ENCODE peak calls at places on chromosome X, in seven cellular contexts. One of them, this sample, is unnamed.

GRCh38 chrX:96314974-96315373 is 369.7 kb upstream of the DIAPH2 start:
- DNase-seq in activated T-cell treated with anti-CD3 and anti-CD28 coated beads, Interleukin-2, amount 50 U/mL, for 72 hours: no peak
- DNase-seq in HTR-8/SVneo: no peak
- DNase-seq in sciatic nerve: no peak
- DNase-seq in RKO: peak; percentile 93
- DNase-seq in cardiac fibroblast: peak; percentile 0
- DNase-seq in activated CD4-positive, alpha-beta T cell treated with anti-CD3 and anti-CD28 coated beads, Interleukin-2, amount 50 U/mL, for 1 hour: no peak
- DNase-seq in this sample: peak; percentile 3

GRCh38 chrX:96563663-96564062 is 121.0 kb upstream of the DIAPH2 start:
- DNase-seq in cardiac fibroblast: peak; percentile 81
- DNase-seq in HTR-8/SVneo: no peak
- DNase-seq in activated T-cell treated with anti-CD3 and anti-CD28 coated beads, Interleukin-2, amount 50 U/mL, for 72 hours: no peak
- DNase-seq in activated CD4-positive, alpha-beta T cell treated with anti-CD3 and anti-CD28 coated beads, Interleukin-2, amount 50 U/mL, for 1 hour: no peak
- DNase-seq in sciatic nerve: no peak
- DNase-seq in RKO: no peak
- DNase-seq in this sample: no peak

GRCh38 chrX:78658851-78659744 is at the start of gene RTL3:
- DNase-seq in RKO: no peak
- DNase-seq in activated T-cell treated with anti-CD3 and anti-CD28 coated beads, Interleukin-2, amount 50 U/mL, for 72 hours: no peak
- DNase-seq in activated CD4-positive, alpha-beta T cell treated with anti-CD3 and anti-CD28 coated beads, Interleukin-2, amount 50 U/mL, for 1 hour: no peak
- DNase-seq in HTR-8/SVneo: peak; percentile 28
- DNase-seq in cardiac fibroblast: peak; percentile 72
- DNase-seq in sciatic nerve: no peak
- DNase-seq in this sample: no peak

GRCh38 chrX:7378406-7378805 is 230.5 kb upstream of the PUDP start:
- DNase-seq in sciatic nerve: no peak
- DNase-seq in RKO: no peak
- DNase-seq in activated T-cell treated with anti-CD3 and anti-CD28 coated beads, Interleukin-2, amount 50 U/mL, for 72 hours: no peak
- DNase-seq in cardiac fibroblast: no peak
- DNase-seq in activated CD4-positive, alpha-beta T cell treated with anti-CD3 and anti-CD28 coated beads, Interleukin-2, amount 50 U/mL, for 1 hour: no peak
- DNase-seq in HTR-8/SVneo: no peak
- DNase-seq in this sample: no peak

GRCh38 chrX:21963226-21963625 is 22.7 kb downstream of the SMS start:
- DNase-seq in HTR-8/SVneo: no peak
- DNase-seq in activated CD4-positive, alpha-beta T cell treated with anti-CD3 and anti-CD28 coated beads, Interleukin-2, amount 50 U/mL, for 1 hour: no peak
- DNase-seq in sciatic nerve: no peak
- DNase-seq in RKO: no peak
- DNase-seq in activated T-cell treated with anti-CD3 and anti-CD28 coated beads, Interleukin-2, amount 50 U/mL, for 72 hours: no peak
- DNase-seq in cardiac fibroblast: no peak
- DNase-seq in this sample: no peak

GRCh38 chrX:143694881-143695280 is 25.7 kb downstream of the SPANXN2 start:
- DNase-seq in HTR-8/SVneo: no peak
- DNase-seq in activated T-cell treated with anti-CD3 and anti-CD28 coated beads, Interleukin-2, amount 50 U/mL, for 72 hours: no peak
- DNase-seq in cardiac fibroblast: no peak
- DNase-seq in sciatic nerve: no peak
- DNase-seq in RKO: no peak
- DNase-seq in activated CD4-positive, alpha-beta T cell treated with anti-CD3 and anti-CD28 coated beads, Interleukin-2, amount 50 U/mL, for 1 hour: no peak
- DNase-seq in this sample: no peak

GRCh38 chrX:130174051-130174704 is 2.4 kb downstream of the RAB33A start:
- DNase-seq in cardiac fibroblast: peak; percentile 77
- DNase-seq in sciatic nerve: no peak
- DNase-seq in RKO: peak; percentile 50
- DNase-seq in HTR-8/SVneo: no peak
- DNase-seq in activated T-cell treated with anti-CD3 and anti-CD28 coated beads, Interleukin-2, amount 50 U/mL, for 72 hours: no peak
- DNase-seq in activated CD4-positive, alpha-beta T cell treated with anti-CD3 and anti-CD28 coated beads, Interleukin-2, amount 50 U/mL, for 1 hour: no peak
- DNase-seq in this sample: no peak

GRCh38 chrX:153723351-153724251 is 586 bp downstream of the BCAP31 start:
- DNase-seq in activated CD4-positive, alpha-beta T cell treated with anti-CD3 and anti-CD28 coated beads, Interleukin-2, amount 50 U/mL, for 1 hour: peak; percentile 43
- DNase-seq in sciatic nerve: no peak
- DNase-seq in cardiac fibroblast: peak; percentile 41
- DNase-seq in RKO: peak; percentile 61
- DNase-seq in HTR-8/SVneo: peak; percentile 11
- DNase-seq in activated T-cell treated with anti-CD3 and anti-CD28 coated beads, Interleukin-2, amount 50 U/mL, for 72 hours: peak; percentile 69
- DNase-seq in this sample: no peak

GRCh38 chrX:109954333-109954732 is 48.6 kb upstream of the TMEM164 start:
- DNase-seq in sciatic nerve: no peak
- DNase-seq in RKO: no peak
- DNase-seq in HTR-8/SVneo: no peak
- DNase-seq in activated T-cell treated with anti-CD3 and anti-CD28 coated beads, Interleukin-2, amount 50 U/mL, for 72 hours: no peak
- DNase-seq in cardiac fibroblast: peak; percentile 59
- DNase-seq in activated CD4-positive, alpha-beta T cell treated with anti-CD3 and anti-CD28 coated beads, Interleukin-2, amount 50 U/mL, for 1 hour: no peak
- DNase-seq in this sample: peak; percentile 16

GRCh38 chrX:9357500-9358139 is 107.2 kb upstream of the TBL1X start:
- DNase-seq in cardiac fibroblast: no peak
- DNase-seq in HTR-8/SVneo: no peak
- DNase-seq in activated T-cell treated with anti-CD3 and anti-CD28 coated beads, Interleukin-2, amount 50 U/mL, for 72 hours: no peak
- DNase-seq in sciatic nerve: no peak
- DNase-seq in RKO: no peak
- DNase-seq in activated CD4-positive, alpha-beta T cell treated with anti-CD3 and anti-CD28 coated beads, Interleukin-2, amount 50 U/mL, for 1 hour: no peak
- DNase-seq in this sample: no peak

GRCh38 chrX:30735839-30736238 is 82.6 kb downstream of the GK start:
- DNase-seq in HTR-8/SVneo: peak; percentile 79
- DNase-seq in RKO: peak; percentile 72
- DNase-seq in activated T-cell treated with anti-CD3 and anti-CD28 coated beads, Interleukin-2, amount 50 U/mL, for 72 hours: peak; percentile 74
- DNase-seq in cardiac fibroblast: peak; percentile 63
- DNase-seq in activated CD4-positive, alpha-beta T cell treated with anti-CD3 and anti-CD28 coated beads, Interleukin-2, amount 50 U/mL, for 1 hour: peak; percentile 68
- DNase-seq in sciatic nerve: peak; percentile 79
- DNase-seq in this sample: peak; percentile 29

GRCh38 chrX:115021121-115021520 is 3.7 kb upstream of the IL13RA2 start:
- DNase-seq in HTR-8/SVneo: no peak
- DNase-seq in activated CD4-positive, alpha-beta T cell treated with anti-CD3 and anti-CD28 coated beads, Interleukin-2, amount 50 U/mL, for 1 hour: no peak
- DNase-seq in RKO: no peak
- DNase-seq in cardiac fibroblast: peak; percentile 65
- DNase-seq in sciatic nerve: no peak
- DNase-seq in activated T-cell treated with anti-CD3 and anti-CD28 coated beads, Interleukin-2, amount 50 U/mL, for 72 hours: no peak
- DNase-seq in this sample: no peak

GRCh38 chrX:129529685-129530281 is 6.5 kb upstream of the SMARCA1 start:
- DNase-seq in activated CD4-positive, alpha-beta T cell treated with anti-CD3 and anti-CD28 coated beads, Interleukin-2, amount 50 U/mL, for 1 hour: no peak
- DNase-seq in activated T-cell treated with anti-CD3 and anti-CD28 coated beads, Interleukin-2, amount 50 U/mL, for 72 hours: no peak
- DNase-seq in sciatic nerve: no peak
- DNase-seq in RKO: no peak
- DNase-seq in cardiac fibroblast: peak; percentile 54
- DNase-seq in HTR-8/SVneo: no peak
- DNase-seq in this sample: no peak